ENCODE peak calls at places on chromosomes 11 and 22, in four cellular contexts. M, K, F and A are unnamed samples.
A peak's percentile ranks its signal among the peaks of the same experiment; 100 is the strongest.

GRCh38 chr22:33918676-33919590 is 1.3 kb downstream of the LARGE1 start:
- DNase-seq in M (no peak), K (no peak), F (no peak), A (no peak)

GRCh38 chr22:31083923-31084810 is 3.0 kb downstream of the SMTN start:
- DNase-seq in M (no peak), K (peak; percentile 45), F (no peak), A (no peak)

GRCh38 chr11:107840120-107840479 is 18.5 kb downstream of the SLC35F2 start:
- DNase-seq in M (no peak), K (no peak), F (no peak), A (no peak)

GRCh38 chr11:62546937-62547625 is 475 bp upstream of the AHNAK start:
- DNase-seq in M (no peak), K (no peak), F (no peak), A (peak; percentile 65)

GRCh38 chr11:86101493-86101892 is 32.6 kb upstream of the PICALM start:
- DNase-seq in M (no peak), K (no peak), F (no peak), A (peak; percentile 83)

GRCh38 chr11:132935383-132935782 is 596.9 kb downstream of the OPCML start:
- DNase-seq in M (no peak), K (no peak), F (no peak), A (no peak)

GRCh38 chr11:33329705-33330329 is 72.6 kb downstream of the HIPK3 start:
- DNase-seq in M (peak; percentile 15), K (peak; percentile 72), F (no peak), A (peak; percentile 42)

GRCh38 chr11:108224908-108225786 is 2.3 kb downstream of the ATM start:
- DNase-seq in M (no peak), K (peak; percentile 81), F (no peak), A (no peak)

GRCh38 chr11:129373489-129373953 is 2.1 kb upstream of the BARX2 start:
- DNase-seq in M (no peak), K (no peak), F (no peak), A (peak; percentile 73)

DNA sequence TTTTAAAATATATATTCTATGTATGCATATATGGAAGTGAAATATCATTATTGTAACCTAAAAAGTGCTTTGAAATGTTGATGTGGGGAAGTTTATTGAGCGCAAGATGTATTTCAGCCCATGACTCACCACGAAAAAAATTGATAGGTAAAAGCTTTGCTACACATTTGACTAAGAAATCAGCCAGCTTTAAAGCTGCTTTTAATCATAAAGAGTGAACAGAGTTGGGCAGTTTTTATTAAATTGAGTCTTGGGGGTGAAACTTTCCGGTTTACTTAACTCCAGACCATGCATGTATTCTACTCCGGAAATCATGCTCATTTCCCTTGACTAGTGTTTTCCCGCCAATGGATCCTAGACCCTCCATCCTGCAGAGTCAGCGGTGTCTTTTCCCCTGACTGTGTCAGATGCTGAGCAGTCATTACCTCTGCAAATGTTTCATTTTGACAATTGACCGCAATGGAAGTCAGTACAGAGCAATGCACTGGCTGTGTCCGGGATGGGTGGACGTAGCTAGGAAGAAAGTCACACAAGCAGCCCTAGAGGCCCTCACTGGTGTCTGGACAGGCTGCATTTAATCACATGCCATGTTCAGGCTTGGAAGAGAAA is 47.2 kb upstream of the MPEG1 start:
- DNase-seq in M (no peak), K (no peak), F (no peak), A (no peak)
- H3K4me2 ChIP-seq in M (no peak overlapping the region), K (no peak overlapping the region), F (no peak overlapping the region), A (no peak overlapping the region)

GRCh38 chr22:48504519-48505140 is 1323.0 kb downstream of the BRD1 start:
- DNase-seq in M (no peak), K (no peak), F (no peak), A (no peak)

GRCh38 chr22:48500481-48501230 is 1327.0 kb downstream of the BRD1 start:
- DNase-seq in M (no peak), K (no peak), F (peak; percentile 55), A (no peak)

GRCh38 chr22:48503876-48504275 is 1323.8 kb downstream of the BRD1 start:
- DNase-seq in M (no peak), K (no peak), F (no peak), A (peak; percentile 17)

GRCh38 chr22:48501231-48501750 is 1326.4 kb downstream of the BRD1 start:
- DNase-seq in M (no peak), K (no peak), F (no peak), A (no peak)

DNA sequence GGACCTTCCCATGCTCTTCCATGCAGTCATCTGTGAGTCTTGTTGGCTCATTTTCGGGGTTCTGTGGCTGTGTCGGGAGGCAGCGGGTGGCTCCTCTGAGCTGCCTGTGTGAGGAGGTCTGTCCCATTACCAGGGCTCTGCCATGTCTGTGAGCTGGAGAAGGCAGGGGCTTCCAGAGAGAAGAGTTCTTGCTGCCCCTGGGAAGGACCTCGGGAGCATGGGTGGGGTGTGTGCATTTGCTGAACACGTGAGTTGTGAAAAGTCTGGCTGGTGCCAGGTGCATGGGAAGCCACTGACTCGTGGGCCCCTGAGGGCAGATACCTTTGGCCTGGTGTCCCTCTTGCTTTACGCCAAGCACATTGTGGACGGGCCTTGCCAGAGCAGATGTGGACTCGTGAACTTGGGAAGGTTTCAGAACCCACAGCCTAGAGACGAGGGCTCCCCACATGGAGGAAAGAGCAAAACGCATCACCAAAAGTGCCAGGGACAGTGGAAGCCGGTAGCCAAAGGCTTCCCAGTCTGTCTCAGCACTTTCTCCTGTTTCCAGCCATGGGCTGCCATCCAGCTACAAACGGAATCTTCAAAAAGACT is 1324.5 kb downstream of the BRD1 start:
- DNase-seq in M (no peak), K (no peak), F (no peak), A (peak; percentile 15)
- H3K9me3 ChIP-seq in M (peaks cover 11% of the 10 kb centered on the region), K (no peaks in the 10 kb centered on the region), F (no peaks in the 10 kb centered on the region), A (no peaks in the 10 kb centered on the region)

GRCh38 chr11:78030429-78031325 is 7.6 kb upstream of the KCTD14 start:
- DNase-seq in M (no peak), K (no peak), F (no peak), A (peak; percentile 92)
- H3K4me2 ChIP-seq in M (no peak overlapping the region), K (no peak overlapping the region), F (no peak overlapping the region), A (peak overlapping the region; percentile 29)

GRCh38 chr11:3367221-3367620 is 11.7 kb downstream of the ZNF195 start:
- DNase-seq in M (no peak), K (no peak), F (no peak), A (no peak)
- H3K9me3 ChIP-seq in M (peaks cover 42% of the 10 kb centered on the region), K (peaks cover 56% of the 10 kb centered on the region), F (peaks cover 25% of the 10 kb centered on the region), A (peaks cover 40% of the 10 kb centered on the region)

GRCh38 chr11:64485077-64485476 is 105.9 kb upstream of the SLC22A12 start:
- DNase-seq in M (no peak), K (no peak), F (no peak), A (no peak)

GRCh38 chr11:64489831-64490441 is 101.1 kb upstream of the SLC22A12 start:
- DNase-seq in M (no peak), K (peak; percentile 41), F (peak; percentile 78), A (no peak)

GRCh38 chr11:64482588-64482987 is 108.4 kb upstream of the SLC22A12 start:
- DNase-seq in M (no peak), K (no peak), F (no peak), A (no peak)

GRCh38 chr11:64484308-64485061 is 106.5 kb upstream of the SLC22A12 start:
- DNase-seq in M (no peak), K (no peak), F (no peak), A (no peak)
- H3K4me2 ChIP-seq in M (no peak overlapping the region), K (no peak overlapping the region), F (no peak overlapping the region), A (no peak overlapping the region)

DNA sequence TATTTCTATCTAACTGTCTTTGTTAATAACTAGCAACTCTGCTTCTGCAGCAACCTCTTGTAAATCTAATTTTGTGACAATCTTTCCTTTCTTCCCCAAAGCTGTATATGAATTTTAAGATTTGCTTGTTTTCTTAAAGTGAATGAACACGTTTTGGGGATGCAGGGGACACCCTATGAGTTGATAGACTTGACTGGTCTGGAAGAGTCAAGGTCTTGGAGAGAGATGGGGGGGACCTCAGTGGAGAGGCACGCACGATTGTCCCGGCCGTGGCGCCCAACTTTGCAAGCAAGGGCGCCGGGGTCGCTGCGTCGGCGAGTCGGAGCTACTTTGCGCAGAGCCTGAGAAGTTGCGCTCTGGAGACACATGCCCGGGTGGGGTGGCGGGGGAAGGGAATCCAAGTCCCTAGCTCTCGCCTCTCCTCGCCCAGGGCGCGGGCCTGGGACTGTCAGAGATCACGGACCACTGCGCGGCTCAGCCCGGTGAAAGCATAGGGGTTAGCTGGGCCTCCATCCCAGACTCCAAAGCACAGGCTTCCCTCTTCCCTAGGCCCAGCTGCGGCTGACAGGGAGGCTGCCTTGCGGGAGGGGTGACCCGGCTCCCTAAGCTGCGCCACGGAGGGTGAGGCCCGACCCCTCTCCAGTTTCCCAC is 854 bp downstream of the ABCC8 start:
- DNase-seq in M (no peak), K (no peak), F (peak; percentile 39), A (no peak)
- H3K9me3 ChIP-seq in M (no peaks in the 10 kb centered on the region), K (no peaks in the 10 kb centered on the region), F (no peaks in the 10 kb centered on the region), A (no peaks in the 10 kb centered on the region)

GRCh38 chr11:45737056-45737455 is 67.9 kb upstream of the SLC35C1 start:
- DNase-seq in M (peak; percentile 36), K (no peak), F (no peak), A (no peak)
- H3K4me2 ChIP-seq in M (peak overlapping the region; percentile 85), K (no peak overlapping the region), F (no peak overlapping the region), A (no peak overlapping the region)

DNA sequence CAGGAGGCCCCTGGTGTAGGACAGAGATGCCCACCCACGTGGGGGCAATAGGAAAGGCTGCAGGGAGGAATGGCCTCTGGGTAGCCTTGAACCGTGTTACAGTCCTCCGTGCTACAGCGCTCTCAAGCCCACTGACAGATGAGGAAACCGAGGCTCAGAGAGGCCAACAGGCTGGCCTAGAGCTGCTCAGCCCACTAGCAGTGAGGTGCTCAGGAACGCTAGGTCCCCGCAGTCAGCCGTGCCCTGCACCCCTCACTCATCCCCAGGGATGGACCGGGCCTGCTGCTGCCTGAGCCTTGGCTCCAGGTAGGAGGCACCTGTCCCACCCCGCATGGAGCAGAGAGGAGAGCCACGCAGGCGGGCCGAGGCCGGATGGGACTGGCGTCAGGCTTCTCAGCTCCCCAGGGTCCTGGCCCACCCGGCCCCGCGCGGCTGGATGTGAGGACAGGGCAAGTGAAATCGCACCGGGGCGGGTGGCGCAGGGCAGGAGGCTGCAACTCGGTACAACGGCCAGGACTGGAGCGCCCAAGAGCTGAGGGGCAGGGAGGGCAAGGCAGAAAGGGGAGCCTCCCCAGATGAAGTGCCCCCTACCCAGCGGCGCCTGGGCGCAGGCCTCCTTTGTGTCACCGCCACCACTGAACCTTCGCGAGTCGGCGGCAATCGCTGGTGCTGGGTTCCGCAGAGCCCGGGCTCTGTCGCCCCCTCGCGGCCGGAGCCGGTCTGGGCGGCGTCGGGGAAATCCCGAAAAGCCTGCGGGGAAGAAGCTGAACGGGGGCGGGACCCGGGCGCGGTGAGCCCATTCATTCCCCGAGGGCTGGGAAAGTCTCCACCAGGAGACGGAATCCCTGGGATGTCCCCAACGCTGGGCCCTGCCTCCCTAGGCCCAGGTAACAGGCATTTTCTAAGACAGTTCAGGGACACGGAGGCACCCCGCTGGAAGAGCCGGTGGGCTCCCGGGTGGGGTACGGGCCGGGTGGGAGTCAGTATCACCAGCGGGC is 8.4 kb upstream of the SLC2A11 start:
- DNase-seq in M (no peak), K (peak; percentile 86), F (peak; percentile 95), A (peak; percentile 51)
- H3K9me3 ChIP-seq in M (no peaks in the 10 kb centered on the region), K (no peaks in the 10 kb centered on the region), F (no peaks in the 10 kb centered on the region), A (no peaks in the 10 kb centered on the region)